ENCODE peak calls at places on chromosome 13, in five cellular contexts. Z is right cardiac atrium, U is HCT116, N is K562, E is lower lobe of right lung. F is an unnamed sample. For H3K4me1, the result is how much of the 10 kb centered on the place peaks cover.

GRCh38 chr13:106534844-106535551 is 464 bp downstream of the EFNB2 start:
- ATAC-seq in N (peak), U (peak), Z (peak), E (peak), F (peak)

GRCh38 chr13:21822029-21822428 is 151.2 kb downstream of the FGF9 start:
- ATAC-seq in N (no peak), E (no peak), Z (no peak), U (no peak), F (no peak)

GRCh38 chr13:60427285-60427684 is 30.3 kb downstream of the TDRD3 start:
- ATAC-seq in E (no peak), N (no peak), U (no peak), Z (no peak), F (no peak)

GRCh38 chr13:112341446-112341845 is 34.7 kb upstream of the SPACA7 start:
- ATAC-seq in N (no peak), E (no peak), U (no peak), Z (no peak), F (no peak)

GRCh38 chr13:55727683-55728082 is 1413.0 kb upstream of the PRR20A start:
- ATAC-seq in U (no peak), E (no peak), N (no peak), Z (no peak), F (no peak)

GRCh38 chr13:48110930-48111721 is 16.2 kb upstream of the MED4 start:
- ATAC-seq in Z (peak), U (no peak), N (no peak), E (no peak), F (no peak)

GRCh38 chr13:104571161-104571889 is 1505.1 kb upstream of the SLC10A2 start:
- ATAC-seq in Z (peak), E (peak), N (no peak), U (peak), F (peak)

GRCh38 chr13:35164324-35164932 is 222.4 kb downstream of the NBEA start:
- ATAC-seq in N (peak), U (peak), E (peak), Z (no peak), F (no peak)

GRCh38 chr13:97278395-97279078 is 56.4 kb downstream of the MBNL2 start:
- ATAC-seq in U (peak), E (peak), N (no peak), Z (peak), F (peak)

GRCh38 chr13:84994582-84994981 is 804.6 kb downstream of the SLITRK6 start:
- ATAC-seq in N (no peak), U (no peak), E (no peak), Z (no peak), F (no peak)

GRCh38 chr13:44174769-44175425 is 198.7 kb upstream of the SERP2 start:
- ATAC-seq in Z (peak), U (peak), E (peak), N (peak), F (peak)

GRCh38 chr13:48125794-48126228 is 30.9 kb upstream of the MED4 start:
- ATAC-seq in Z (peak), N (no peak), U (no peak), E (peak), F (peak)

GRCh38 chr13:69980799-69981198 is 126.8 kb upstream of the ATXN8OS start:
- ATAC-seq in E (no peak), N (no peak), Z (no peak), U (no peak), F (no peak)

GRCh38 chr13:109101550-109102144 is 472.2 kb downstream of the MYO16 start:
- ATAC-seq in Z (no peak), U (no peak), E (no peak), N (no peak), F (no peak)

GRCh38 chr13:113066746-113067145 is 38.8 kb upstream of the F7 start:
- ATAC-seq in U (no peak), Z (no peak), N (no peak), E (no peak), F (no peak)

GRCh38 chr13:75353786-75354193 is 128.2 kb downstream of the TBC1D4 start:
- ATAC-seq in E (no peak), U (no peak), N (no peak), Z (peak), F (no peak)

GRCh38 chr13:44108345-44108858 is 228.7 kb downstream of the LACC1 start:
- ATAC-seq in Z (peak), U (peak), E (no peak), N (no peak), F (peak)

GRCh38 chr13:112771877-112772538 is 82.2 kb downstream of the ATP11A start:
- ATAC-seq in Z (no peak), N (no peak), U (no peak), E (peak), F (no peak)

DNA sequence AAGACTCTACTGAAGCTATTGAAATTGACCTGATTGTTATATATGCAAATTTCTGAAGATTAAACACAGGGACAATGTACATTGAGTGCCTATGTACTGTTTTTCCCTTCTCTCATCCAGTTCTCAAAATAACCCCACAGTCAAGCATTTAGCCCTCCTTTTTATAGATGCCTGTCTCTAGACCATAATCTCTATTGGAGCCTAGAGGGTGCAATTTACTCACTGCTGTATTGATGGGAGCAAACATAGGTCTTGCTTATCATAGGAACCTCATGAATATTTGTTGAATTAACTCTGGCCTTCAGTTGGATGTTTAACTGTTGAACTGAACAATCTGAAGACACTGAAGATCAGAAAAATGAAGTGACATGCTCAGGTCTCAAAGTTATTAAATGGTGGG is 183.0 kb downstream of the RFC3 start:
- ATAC-seq in E (no peak), N (no peak), U (no peak), Z (no peak), F (no peak)
- H3K27ac ChIP-seq in E (no peak), N (no peak), U (no peak), Z (no peak), F (no peak)

DNA sequence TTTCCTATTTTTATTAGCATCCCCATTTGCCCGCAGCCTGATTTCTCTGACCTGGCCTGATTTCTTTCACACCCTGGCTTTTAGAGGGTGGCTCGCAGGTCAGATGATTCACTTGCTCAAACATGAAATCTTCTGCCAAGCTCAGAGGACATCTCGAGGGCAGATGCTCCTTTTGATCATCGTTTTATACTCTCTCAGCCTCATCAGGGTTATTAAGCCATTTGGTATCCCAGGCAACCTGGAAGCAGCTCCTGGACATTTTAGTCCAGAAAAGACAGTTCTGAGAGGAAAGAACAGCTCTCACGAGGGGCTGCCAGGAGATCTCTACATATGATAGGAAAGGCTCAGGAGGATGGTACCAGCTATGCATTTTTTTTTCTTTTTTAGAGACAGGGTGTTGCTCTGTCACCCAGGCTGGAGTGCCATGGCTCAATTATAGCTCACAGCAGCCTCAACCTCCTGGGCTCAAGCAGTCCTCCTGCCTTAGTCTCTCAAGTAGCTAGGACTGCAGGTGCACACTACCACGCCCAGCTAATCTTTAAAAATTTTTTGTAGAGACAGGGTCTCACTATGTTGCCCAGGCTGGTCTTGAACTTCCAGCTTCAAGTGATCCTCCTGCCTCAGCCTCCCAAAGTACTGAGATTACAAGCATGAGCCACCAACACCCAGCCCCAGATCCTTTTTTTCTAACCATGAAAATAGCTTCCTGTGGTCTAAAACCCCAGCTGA is 165.4 kb downstream of the KATNAL1 start:
- ATAC-seq in N (no peak), Z (no peak), E (no peak), U (no peak), F (no peak)
- H3K4me1 ChIP-seq in N (under half), Z (under half), E (under half), U (under half), F (under half)

GRCh38 chr13:40666905-40667621 is 622 bp upstream of the FOXO1 start:
- ATAC-seq in E (peak), Z (peak), U (peak), N (peak), F (peak)
- H3K27ac ChIP-seq in E (peak), Z (peak), U (no peak), N (no peak), F (peak)

DNA sequence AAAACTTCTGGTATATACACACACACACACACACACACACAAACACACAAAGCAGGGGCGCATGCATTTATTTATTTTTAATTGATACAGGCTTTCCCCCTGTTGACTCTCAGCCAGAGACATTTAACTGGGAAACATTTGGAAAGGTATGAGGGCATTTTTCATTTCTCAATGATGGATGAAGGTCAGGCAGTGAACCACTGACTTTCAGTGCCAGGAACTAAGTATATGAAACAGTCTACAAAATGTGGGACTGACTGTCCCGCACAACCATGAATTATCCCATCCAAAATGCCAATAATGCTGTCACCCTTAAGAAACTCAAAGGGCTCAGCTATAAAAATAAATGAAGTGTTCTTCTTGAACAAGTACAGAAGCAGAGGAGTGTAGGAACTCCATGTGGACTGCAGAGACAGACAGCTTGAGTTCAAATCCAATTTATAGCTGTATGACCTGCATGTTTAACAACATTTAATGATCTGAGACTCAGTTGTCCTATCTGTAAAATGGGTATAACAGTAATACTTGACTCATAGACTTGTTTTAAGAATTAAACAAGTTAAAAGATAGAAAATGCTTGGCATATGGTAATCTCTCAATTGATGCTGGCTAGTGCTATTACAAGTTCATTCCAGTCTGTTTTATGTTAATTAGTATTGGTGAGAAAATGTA is 25.0 kb upstream of the INTS6 start:
- ATAC-seq in E (no peak), U (no peak), N (no peak), Z (no peak), F (no peak)
- H3K4me1 ChIP-seq in E (under half), U (under half), N (under half), Z (under half), F (under half)